ENCODE peak calls at places on chromosomes 1 and 21, in four cellular contexts. F is NCI-H1092 treated with DMSO at 0.1 percent for 48 hours, I is AG09319, J is Right ventricle myocardium superior. C is an unnamed sample.

GRCh38 chr1:158333405-158334145 is 2.2 kb upstream of the CD1B start:
- DNase-seq in F (no peak), I (no peak), J (no peak), C (no peak)

GRCh38 chr1:93350322-93350721 is 4.6 kb downstream of the DR1 start:
- DNase-seq in F (no peak), I (no peak), J (no peak), C (no peak)

GRCh38 chr21:42379425-42380215 is 13.3 kb upstream of the TFF1 start:
- DNase-seq in F (no peak), I (no peak), J (no peak), C (no peak)

GRCh38 chr1:111988743-111989453 is 570 bp downstream of the KCND3 start:
- DNase-seq in F (peak), I (no peak), J (peak), C (no peak)

GRCh38 chr1:229029644-229030235 is 241.2 kb upstream of the RAB4A start:
- DNase-seq in F (no peak), I (no peak), J (no peak), C (no peak)

GRCh38 chr1:17167041-17167782 is 37.7 kb upstream of the PADI1 start:
- DNase-seq in F (no peak), I (no peak), J (no peak), C (no peak)

GRCh38 chr1:106268070-106268469 is 788.4 kb upstream of the PRMT6 start:
- DNase-seq in F (peak), I (no peak), J (no peak), C (no peak)

GRCh38 chr1:38052750-38053415 is 6.3 kb upstream of the POU3F1 start:
- DNase-seq in F (no peak), I (no peak), J (no peak), C (no peak)

GRCh38 chr1:171141336-171142051 is 43.6 kb upstream of the FMO2 start:
- DNase-seq in F (no peak), I (peak), J (peak), C (peak)

GRCh38 chr1:36912365-36912840 is 121.9 kb downstream of the GRIK3 start:
- DNase-seq in F (no peak), I (no peak), J (no peak), C (no peak)

GRCh38 chr1:2135425-2135824 is 59.1 kb downstream of the FAAP20 start:
- DNase-seq in F (no peak), I (no peak), J (peak), C (peak)

GRCh38 chr1:111234866-111235265 is 7.4 kb downstream of the CHI3L2 start:
- DNase-seq in F (no peak), I (no peak), J (no peak), C (no peak)

GRCh38 chr21:39385299-39386145 is 36.6 kb upstream of the HMGN1 start:
- DNase-seq in F (peak), I (peak), J (peak), C (peak)

GRCh38 chr1:36223996-36224536 is at the start of gene THRAP3:
- DNase-seq in F (peak), I (peak), J (peak), C (peak)

GRCh38 chr1:115764541-115764940 is 4.0 kb downstream of the CASQ2 start:
- DNase-seq in F (no peak), I (no peak), J (no peak), C (no peak)

GRCh38 chr1:52892424-52892823 is 29.1 kb downstream of the ECHDC2 start:
- DNase-seq in F (no peak), I (no peak), J (no peak), C (no peak)

GRCh38 chr1:22131875-22132486 is 10.9 kb downstream of the WNT4 start:
- DNase-seq in F (peak), I (no peak), J (peak), C (no peak)

GRCh38 chr1:212498243-212498642 is 65.5 kb downstream of the NENF start:
- DNase-seq in F (no peak), I (no peak), J (no peak), C (no peak)